ENCODE peak calls at places on chromosomes 7 and 10, in seven cellular contexts. U is stomach, Q is lung, L is nephron progenitor cell, Y is AG09319, O is A673, I is GM13977. C is an unnamed sample.

GRCh38 chr7:42886129-42886528 is 25.7 kb downstream of the C7orf25 start:
- DNase-seq in U (no peak), Q (no peak), L (no peak), Y (no peak), O (peak), I (no peak), C (no peak)

GRCh38 chr7:96709381-96710228 is at the start of gene SEM1:
- DNase-seq in U (peak), Q (peak), L (peak), Y (peak), O (peak), I (peak), C (peak)

GRCh38 chr10:48533951-48534720 is 70.7 kb downstream of the ARHGAP22 start:
- DNase-seq in U (peak), Q (no peak), L (no peak), Y (peak), O (no peak), I (no peak), C (peak)

GRCh38 chr7:13702261-13702660 is 287.2 kb downstream of the ETV1 start:
- DNase-seq in U (no peak), Q (no peak), L (no peak), Y (no peak), O (peak), I (no peak), C (no peak)

GRCh38 chr10:43398939-43399871 is 9.8 kb downstream of the HNRNPF start:
- DNase-seq in U (no peak), Q (no peak), L (no peak), Y (no peak), O (no peak), I (no peak), C (no peak)

GRCh38 chr7:24980695-24981543 is 941 bp upstream of the OSBPL3 start:
- DNase-seq in U (peak), Q (peak), L (peak), Y (no peak), O (peak), I (peak), C (no peak)

GRCh38 chr10:26835025-26835424 is 25.7 kb downstream of the ABI1 start:
- DNase-seq in U (no peak), Q (no peak), L (no peak), Y (no peak), O (no peak), I (no peak), C (no peak)

GRCh38 chr10:36592964-36593363 is 532.4 kb upstream of the ANKRD30A start:
- DNase-seq in U (no peak), Q (no peak), L (no peak), Y (no peak), O (no peak), I (no peak), C (no peak)

GRCh38 chr7:87926581-87927461 is 7.2 kb upstream of the ADAM22 start:
- DNase-seq in U (no peak), Q (no peak), L (peak), Y (no peak), O (no peak), I (peak), C (no peak)

GRCh38 chr7:70619659-70620058 is 512.3 kb upstream of the GALNT17 start:
- DNase-seq in U (no peak), Q (no peak), L (no peak), Y (no peak), O (no peak), I (no peak), C (no peak)

GRCh38 chr7:158727690-158728089 is 23.1 kb upstream of the NCAPG2 start:
- DNase-seq in U (no peak), Q (peak), L (no peak), Y (no peak), O (no peak), I (no peak), C (peak)

GRCh38 chr7:85030893-85031292 is 156.0 kb downstream of the SEMA3D start:
- DNase-seq in U (no peak), Q (no peak), L (no peak), Y (peak), O (peak), I (no peak), C (no peak)

GRCh38 chr10:77501846-77502251 is 135.8 kb downstream of the KCNMA1 start:
- DNase-seq in U (no peak), Q (no peak), L (no peak), Y (no peak), O (no peak), I (no peak), C (no peak)
- TF ChIP-seq CTCF in U (no peak), Q (no peak), L (no peak), Y (no peak), O (no peak), I (no peak), C (peak)

DNA sequence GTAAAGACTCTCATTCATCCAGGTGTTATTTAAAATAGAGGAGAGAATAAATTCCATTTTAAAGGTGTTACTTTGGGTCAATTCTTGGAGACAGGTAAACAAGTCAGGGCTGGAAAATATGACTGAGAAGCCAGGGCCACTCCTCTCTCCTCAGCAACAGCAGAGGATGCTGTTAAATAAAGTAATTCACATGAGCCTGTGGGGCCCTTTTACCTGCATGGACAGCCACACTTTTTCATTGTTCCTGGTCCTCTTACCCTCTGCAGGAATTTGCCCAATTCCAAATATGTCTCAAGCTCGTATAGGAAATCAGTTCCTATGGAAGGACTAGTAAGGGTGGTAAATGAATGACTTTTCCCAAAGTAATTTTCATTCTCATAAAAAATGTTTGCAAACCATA is 420.1 kb upstream of the KLF6 start:
- DNase-seq in U (no peak), Q (no peak), L (no peak), Y (no peak), O (no peak), I (no peak), C (no peak)
- TF ChIP-seq CTCF in U (no peak), Q (no peak), L (no peak), Y (no peak), O (no peak), I (no peak), C (no peak)

GRCh38 chr7:93172683-93173082 is 24.5 kb upstream of the SAMD9L start:
- DNase-seq in U (no peak), Q (no peak), L (no peak), Y (no peak), O (no peak), I (no peak), C (no peak)

GRCh38 chr7:93171606-93172226 is 23.5 kb upstream of the SAMD9L start:
- DNase-seq in U (no peak), Q (no peak), L (no peak), Y (no peak), O (no peak), I (no peak), C (no peak)

GRCh38 chr7:93176961-93177580 is 28.9 kb upstream of the SAMD9L start:
- DNase-seq in U (no peak), Q (no peak), L (no peak), Y (peak), O (no peak), I (no peak), C (no peak)

GRCh38 chr7:93178213-93178612 is 30.0 kb upstream of the SAMD9L start:
- DNase-seq in U (no peak), Q (no peak), L (no peak), Y (no peak), O (peak), I (no peak), C (no peak)

GRCh38 chr7:93175219-93175618 is 27.0 kb upstream of the SAMD9L start:
- DNase-seq in U (no peak), Q (no peak), L (no peak), Y (no peak), O (no peak), I (no peak), C (no peak)
- TF ChIP-seq CTCF in U (no peak), Q (no peak), L (no peak), Y (no peak), O (peak), I (no peak), C (no peak)

GRCh38 chr10:113705344-113705878 is 25.7 kb downstream of the CASP7 start:
- DNase-seq in U (no peak), Q (no peak), L (peak), Y (no peak), O (peak), I (no peak), C (no peak)

GRCh38 chr10:113709221-113709838 is 29.6 kb downstream of the CASP7 start:
- DNase-seq in U (no peak), Q (no peak), L (no peak), Y (peak), O (peak), I (no peak), C (no peak)

GRCh38 chr10:113708640-113709039 is 28.9 kb downstream of the CASP7 start:
- DNase-seq in U (no peak), Q (no peak), L (no peak), Y (no peak), O (no peak), I (no peak), C (no peak)

GRCh38 chr10:113706623-113707022 is 26.9 kb downstream of the CASP7 start:
- DNase-seq in U (no peak), Q (no peak), L (no peak), Y (no peak), O (no peak), I (no peak), C (no peak)

DNA sequence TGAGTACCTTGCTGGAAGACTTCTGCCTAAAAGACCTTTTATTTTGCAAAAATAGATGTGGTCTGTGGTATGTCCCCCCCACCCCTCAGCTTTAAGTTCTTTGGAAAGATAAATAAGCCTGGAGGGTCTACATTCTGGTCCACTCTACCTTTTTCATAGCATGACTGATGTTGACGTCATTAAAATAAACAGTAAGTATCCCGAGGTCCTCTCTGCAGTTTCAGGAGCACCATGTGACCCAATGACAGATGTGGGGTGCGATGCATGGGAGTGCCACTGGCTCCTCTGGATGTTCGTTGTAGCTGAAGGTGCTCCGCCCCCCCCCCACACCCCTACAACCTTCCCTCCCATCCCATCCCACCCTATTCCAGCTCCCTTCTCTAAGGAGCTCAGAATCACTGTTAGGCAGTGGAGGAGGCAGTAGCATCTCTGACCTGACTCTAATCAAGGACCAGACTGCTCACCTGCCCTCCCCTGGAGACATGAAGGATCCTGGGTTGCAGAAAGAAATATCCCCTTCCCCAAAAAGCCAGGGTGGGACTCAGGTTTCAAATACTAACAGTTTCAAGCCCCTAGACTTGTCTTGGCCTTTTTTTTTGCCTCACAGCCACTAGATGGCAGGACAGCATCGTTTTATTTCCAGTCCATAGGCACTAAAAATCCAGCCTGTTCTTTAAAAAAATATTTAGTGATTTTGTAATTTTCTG is 25.1 kb downstream of the CASP7 start:
- DNase-seq in U (no peak), Q (no peak), L (peak), Y (no peak), O (peak), I (peak), C (no peak)
- TF ChIP-seq CTCF in U (peak), Q (peak), L (peak), Y (peak), O (peak), I (peak), C (peak)